ENCODE peak calls at places on chromosomes 13 and 19, in nine cellular contexts. J is substantia nigra, V is GOT3, E is IMR-90, Z is T-helper 1 cell, L is HTR-8/SVneo, S is pancreas, B is psoas muscle, R is right lobe of liver. P is an unnamed sample.

GRCh38 chr19:30664358-30665058 is 292.3 kb downstream of the ZNF536 start:
- DNase-seq in J (no peak), V (no peak), E (peak), Z (no peak), L (no peak), S (peak), B (no peak), R (peak), P (no peak)

GRCh38 chr13:23674795-23675640 is 104.8 kb downstream of the TNFRSF19 start:
- DNase-seq in J (no peak), V (no peak), E (peak), Z (no peak), L (no peak), S (no peak), B (no peak), R (no peak), P (no peak)

GRCh38 chr19:37931941-37932655 is 25.1 kb downstream of the SIPA1L3 start:
- DNase-seq in J (peak), V (no peak), E (peak), Z (no peak), L (no peak), S (peak), B (peak), R (peak), P (peak)

GRCh38 chr13:26280295-26280694 is 26.4 kb downstream of the CDK8 start:
- DNase-seq in J (no peak), V (no peak), E (peak), Z (no peak), L (peak), S (no peak), B (no peak), R (no peak), P (no peak)

GRCh38 chr13:102978168-102978567 is 88.0 kb downstream of the SLC10A2 start:
- DNase-seq in J (no peak), V (no peak), E (no peak), Z (no peak), L (no peak), S (no peak), B (no peak), R (no peak), P (no peak)

GRCh38 chr13:60583911-60584753 is 187.1 kb downstream of the TDRD3 start:
- DNase-seq in J (no peak), V (peak), E (peak), Z (no peak), L (no peak), S (no peak), B (no peak), R (no peak), P (no peak)

GRCh38 chr19:43776285-43776684 is 4.5 kb downstream of the KCNN4 start:
- DNase-seq in J (no peak), V (no peak), E (no peak), Z (no peak), L (no peak), S (no peak), B (peak), R (no peak), P (no peak)

GRCh38 chr13:107803822-107804495 is 411.4 kb downstream of the LIG4 start:
- DNase-seq in J (no peak), V (no peak), E (no peak), Z (no peak), L (no peak), S (no peak), B (no peak), R (no peak), P (no peak)

P was measured in cerebellar nuclear complex.